ENCODE peak calls at places on chromosomes 1 and 21, in seven cellular contexts. D is H9, V is kidney, I is tibial artery, B is ascending aorta, T is pancreas, P is Peyer's patch. O is an unnamed sample. For H3K4me1, the result is how much of the 10 kb centered on the place peaks cover.

GRCh38 chr1:2784854-2785630 is 16.5 kb downstream of the TTC34 start:
- DNase-seq in I (peak), B (no peak), P (peak), T (no peak), D (no peak), V (peak), O (no peak)

GRCh38 chr1:64540265-64540791 is 70.4 kb downstream of the CACHD1 start:
- DNase-seq in T (no peak), I (no peak), V (no peak), B (no peak), P (no peak), D (no peak), O (no peak)

GRCh38 chr1:187067160-187067559 is 238.4 kb downstream of the PLA2G4A start:
- DNase-seq in P (no peak), B (no peak), I (no peak), T (no peak), D (no peak), V (no peak), O (no peak)

GRCh38 chr1:36248250-36248894 is 24.1 kb downstream of the THRAP3 start:
- DNase-seq in I (peak), V (no peak), B (peak), P (peak), T (peak), D (no peak), O (peak)

GRCh38 chr21:42171091-42172053 is 47.6 kb upstream of the ABCG1 start:
- DNase-seq in I (no peak), V (peak), P (peak), D (no peak), T (peak), B (no peak), O (no peak)

GRCh38 chr1:218478336-218478735 is 133.2 kb downstream of the TGFB2 start:
- DNase-seq in I (no peak), T (no peak), B (no peak), P (no peak), V (no peak), D (no peak), O (no peak)

GRCh38 chr1:91529856-91530255 is 29.2 kb downstream of the CDC7 start:
- DNase-seq in T (no peak), D (no peak), V (no peak), I (no peak), P (no peak), B (no peak), O (no peak)

GRCh38 chr21:35882791-35883240 is 177.5 kb downstream of the SETD4 start:
- DNase-seq in B (no peak), V (no peak), T (peak), P (no peak), D (no peak), I (no peak), O (no peak)

GRCh38 chr1:172143384-172144025 is 277.0 kb upstream of the C1orf105 start:
- DNase-seq in T (no peak), I (no peak), P (no peak), B (no peak), D (no peak), V (no peak), O (no peak)

GRCh38 chr1:143720087-143721023 is 251.4 kb downstream of the FAM72C start:
- DNase-seq in V (peak), B (no peak), P (peak), T (peak), D (no peak), I (no peak), O (no peak)

GRCh38 chr1:160522622-160523345 is at the start of gene SLAMF6:
- DNase-seq in D (no peak), I (no peak), P (peak), B (no peak), V (no peak), T (no peak), O (no peak)

GRCh38 chr21:44911384-44912157 is 9.1 kb downstream of the ITGB2 start:
- DNase-seq in V (peak), B (peak), I (peak), D (no peak), T (peak), P (peak), O (no peak)

GRCh38 chr1:220487297-220487820 is 40.6 kb upstream of the MARK1 start:
- DNase-seq in D (no peak), P (peak), I (no peak), B (no peak), V (no peak), T (no peak), O (no peak)

GRCh38 chr1:89941110-89941770 is 53.7 kb upstream of the ZNF326 start:
- DNase-seq in P (no peak), T (no peak), B (no peak), D (no peak), I (no peak), V (no peak), O (no peak)

GRCh38 chr1:2523191-2523890 is 3.1 kb downstream of the PANK4 start:
- DNase-seq in P (no peak), V (no peak), D (peak), T (no peak), I (no peak), B (no peak), O (no peak)

GRCh38 chr1:226332947-226333346 is 24.0 kb upstream of the LIN9 start:
- DNase-seq in B (no peak), V (no peak), I (no peak), T (no peak), P (no peak), D (no peak), O (no peak)

GRCh38 chr1:37177230-37177864 is 143.0 kb upstream of the GRIK3 start:
- DNase-seq in P (peak), D (peak), T (peak), I (no peak), B (no peak), V (no peak), O (no peak)

GRCh38 chr1:199792874-199793273 is 234.6 kb upstream of the NR5A2 start:
- DNase-seq in P (no peak), T (no peak), D (no peak), I (no peak), V (no peak), B (no peak), O (no peak)

GRCh38 chr1:63368131-63368530 is 704 bp downstream of the ALG6 start:
- DNase-seq in I (no peak), T (no peak), B (no peak), V (no peak), D (no peak), P (no peak), O (no peak)

GRCh38 chr1:23691499-23692307 is at the start of gene RPL11:
- DNase-seq in V (peak), T (peak), I (peak), D (peak), P (peak), B (peak), O (peak)
- H3K27ac ChIP-seq in V (peak), T (peak), I (peak), D (no peak), P (peak), B (peak), O (peak)

GRCh38 chr1:52585474-52585873 is 16.7 kb upstream of the GPX7 start:
- DNase-seq in V (no peak), D (no peak), P (no peak), B (no peak), I (no peak), T (no peak), O (no peak)
- H3K4me1 ChIP-seq in V (under half), D (under half), P (under half), B (under half), I (under half), T (under half), O (under half)

DNA sequence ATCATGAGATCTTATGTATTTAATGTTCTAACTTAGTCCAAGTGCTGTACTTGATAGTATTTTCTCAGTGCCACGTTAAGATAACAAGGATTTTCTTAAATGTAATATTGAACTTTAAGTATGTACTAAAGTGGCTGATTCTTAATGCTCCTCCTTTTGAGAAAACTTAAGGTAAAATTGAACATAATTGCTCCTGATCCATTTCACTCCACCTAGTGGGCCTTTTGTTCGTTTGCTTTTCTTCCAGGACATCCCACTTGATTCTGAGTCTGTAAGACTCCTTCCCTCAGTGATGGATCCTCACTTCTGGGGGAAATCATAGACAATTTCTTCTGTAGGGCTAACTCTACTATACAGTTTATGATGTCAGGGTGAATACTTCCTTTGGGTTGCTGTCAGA is 173.1 kb downstream of the LMO4 start:
- DNase-seq in T (no peak), D (no peak), V (no peak), P (no peak), I (no peak), B (no peak), O (no peak)
- TF ChIP-seq CTCF in T (no peak), D (peak), V (no peak), P (no peak), I (no peak), B (no peak), O (no peak)

GRCh38 chr1:169064103-169064502 is 42.4 kb upstream of the ATP1B1 start:
- DNase-seq in B (no peak), V (no peak), D (no peak), P (no peak), I (no peak), T (no peak), O (no peak)

GRCh38 chr1:169060010-169060722 is 46.3 kb upstream of the ATP1B1 start:
- DNase-seq in B (no peak), T (no peak), P (peak), V (no peak), D (no peak), I (no peak), O (no peak)

GRCh38 chr1:169062152-169062551 is 44.3 kb upstream of the ATP1B1 start:
- DNase-seq in D (no peak), T (no peak), I (no peak), V (no peak), P (no peak), B (no peak), O (no peak)

GRCh38 chr1:169059391-169059790 is 47.1 kb upstream of the ATP1B1 start:
- DNase-seq in T (no peak), B (no peak), D (no peak), I (no peak), P (no peak), V (no peak), O (no peak)

GRCh38 chr1:169060906-169061683 is 45.4 kb upstream of the ATP1B1 start:
- DNase-seq in D (no peak), P (peak), I (no peak), V (no peak), B (no peak), T (no peak), O (no peak)
- H3K27ac ChIP-seq in D (no peak), P (peak), I (no peak), V (peak), B (no peak), T (no peak), O (no peak)

DNA sequence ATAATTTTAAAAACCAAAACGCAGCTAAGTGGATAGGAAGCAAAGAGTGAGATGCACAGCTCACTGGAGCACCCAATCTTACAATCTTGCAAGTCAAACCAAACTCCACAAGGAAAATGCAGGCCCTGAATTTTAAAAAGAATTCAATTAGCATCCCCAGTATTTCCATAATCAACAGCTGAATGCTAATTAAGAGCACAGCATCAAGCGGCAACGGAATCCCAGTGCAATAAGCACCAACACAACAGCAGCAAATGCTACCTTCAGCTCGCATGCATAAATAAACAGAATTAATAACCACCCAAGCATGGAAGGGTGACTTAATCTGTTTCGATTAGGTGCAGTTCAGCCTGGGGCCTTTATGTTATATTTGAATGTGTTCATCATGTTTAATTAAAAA is 142.9 kb downstream of the SLC45A1 start:
- DNase-seq in D (no peak), P (no peak), V (no peak), T (no peak), B (no peak), I (no peak), O (no peak)
- H3K4me1 ChIP-seq in D (under half), P (under half), V (under half), T (under half), B (under half), I (half or more), O (under half)

DNA sequence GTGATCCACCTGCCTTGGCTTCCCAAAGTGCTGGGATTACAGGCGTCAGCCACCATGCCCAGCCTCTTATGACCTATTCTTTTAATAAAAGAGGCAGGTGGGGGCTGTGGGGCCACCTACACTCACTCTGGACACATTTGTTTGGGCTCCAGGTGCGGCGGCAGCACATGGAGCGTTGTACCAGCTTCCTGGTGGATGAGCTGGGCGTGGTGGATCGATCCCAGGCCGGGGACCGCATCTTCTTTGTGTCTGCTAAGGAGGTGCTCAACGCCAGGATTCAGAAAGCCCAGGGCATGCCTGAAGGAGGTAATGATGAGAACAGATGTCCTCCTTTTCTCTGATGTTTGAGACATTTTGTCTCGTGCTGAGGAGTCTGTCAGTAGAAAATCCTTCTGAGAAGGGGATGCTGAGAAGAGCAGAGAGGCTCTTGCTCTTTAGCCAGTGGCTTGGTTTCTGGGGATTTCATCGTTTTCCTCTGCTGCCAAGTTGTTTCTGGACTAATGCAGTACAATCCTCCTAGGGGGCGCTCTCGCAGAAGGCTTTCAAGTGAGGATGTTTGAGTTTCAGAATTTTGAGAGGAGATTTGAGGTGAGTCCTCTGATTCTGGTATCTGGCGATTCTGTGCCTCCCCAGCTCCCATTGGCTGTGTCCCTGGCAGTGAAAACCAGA is 17.9 kb upstream of the MIIP start:
- DNase-seq in B (no peak), T (peak), V (no peak), I (no peak), P (peak), D (peak), O (no peak)
- TF ChIP-seq CTCF in B (no peak), T (peak), V (peak), I (no peak), P (peak), D (peak), O (peak)

GRCh38 chr1:100861379-100861778 is 33.3 kb downstream of the EXTL2 start:
- DNase-seq in I (no peak), B (no peak), T (no peak), P (no peak), D (no peak), V (no peak), O (no peak)
- H3K27ac ChIP-seq in I (no peak), B (no peak), T (no peak), P (no peak), D (no peak), V (no peak), O (no peak)

O was measured in thoracic aorta.